ENCODE peak calls at places on chromosomes 3 and 15, in five cellular contexts. One of them, this sample, is unnamed.

GRCh38 chr3:143847787-143848631 is at the start of gene SLC9A9:
- DNase-seq in NCI-H446: peak
- DNase-seq in naive thymus-derived CD8-positive, alpha-beta T cell: peak
- DNase-seq in HCEC 1CT: peak
- DNase-seq in left colon: peak
- DNase-seq in this sample: no peak

GRCh38 chr3:77345009-77345408 is 305.1 kb downstream of the ROBO2 start:
- DNase-seq in NCI-H446: no peak
- DNase-seq in naive thymus-derived CD8-positive, alpha-beta T cell: no peak
- DNase-seq in HCEC 1CT: no peak
- DNase-seq in left colon: no peak
- DNase-seq in this sample: no peak

GRCh38 chr3:121998030-121998580 is 23.9 kb downstream of the ILDR1 start:
- DNase-seq in NCI-H446: no peak
- DNase-seq in naive thymus-derived CD8-positive, alpha-beta T cell: no peak
- DNase-seq in HCEC 1CT: peak
- DNase-seq in left colon: no peak
- DNase-seq in this sample: no peak

GRCh38 chr15:81859737-81860516 is 185.9 kb downstream of the MEX3B start:
- DNase-seq in NCI-H446: no peak
- DNase-seq in naive thymus-derived CD8-positive, alpha-beta T cell: no peak
- DNase-seq in HCEC 1CT: no peak
- DNase-seq in left colon: no peak
- DNase-seq in this sample: no peak

GRCh38 chr15:33138000-33138399 is 56.5 kb downstream of the FMN1 start:
- DNase-seq in NCI-H446: no peak
- DNase-seq in naive thymus-derived CD8-positive, alpha-beta T cell: no peak
- DNase-seq in HCEC 1CT: no peak
- DNase-seq in left colon: no peak
- DNase-seq in this sample: no peak

GRCh38 chr15:71304681-71305080 is 189.4 kb downstream of the THSD4 start:
- DNase-seq in NCI-H446: no peak
- DNase-seq in naive thymus-derived CD8-positive, alpha-beta T cell: no peak
- DNase-seq in HCEC 1CT: peak
- DNase-seq in left colon: no peak
- DNase-seq in this sample: no peak

GRCh38 chr3:151835751-151836550 is 22.0 kb downstream of the AADAC start:
- DNase-seq in NCI-H446: no peak
- DNase-seq in naive thymus-derived CD8-positive, alpha-beta T cell: no peak
- DNase-seq in HCEC 1CT: peak
- DNase-seq in left colon: no peak
- DNase-seq in this sample: no peak

GRCh38 chr15:70059476-70060213 is 38.1 kb downstream of the TLE3 start:
- DNase-seq in NCI-H446: no peak
- DNase-seq in naive thymus-derived CD8-positive, alpha-beta T cell: no peak
- DNase-seq in HCEC 1CT: no peak
- DNase-seq in left colon: no peak
- DNase-seq in this sample: no peak

GRCh38 chr3:140292684-140293083 is 357.7 kb downstream of the CLSTN2 start:
- DNase-seq in NCI-H446: peak
- DNase-seq in naive thymus-derived CD8-positive, alpha-beta T cell: no peak
- DNase-seq in HCEC 1CT: no peak
- DNase-seq in left colon: no peak
- DNase-seq in this sample: no peak

GRCh38 chr3:37922721-37923575 is 61.3 kb downstream of the CTDSPL start:
- DNase-seq in NCI-H446: no peak
- DNase-seq in naive thymus-derived CD8-positive, alpha-beta T cell: peak
- DNase-seq in HCEC 1CT: peak
- DNase-seq in left colon: no peak
- DNase-seq in this sample: no peak

GRCh38 chr3:45134758-45135521 is 11.2 kb downstream of the CDCP1 start:
- DNase-seq in NCI-H446: no peak
- DNase-seq in naive thymus-derived CD8-positive, alpha-beta T cell: no peak
- DNase-seq in HCEC 1CT: peak
- DNase-seq in left colon: no peak
- DNase-seq in this sample: no peak

GRCh38 chr15:89118481-89118989 is 30.3 kb downstream of the ABHD2 start:
- DNase-seq in NCI-H446: no peak
- DNase-seq in naive thymus-derived CD8-positive, alpha-beta T cell: no peak
- DNase-seq in HCEC 1CT: no peak
- DNase-seq in left colon: no peak
- DNase-seq in this sample: no peak

GRCh38 chr3:44092497-44092896 is 149.2 kb upstream of the TOPAZ1 start:
- DNase-seq in NCI-H446: no peak
- DNase-seq in naive thymus-derived CD8-positive, alpha-beta T cell: no peak
- DNase-seq in HCEC 1CT: no peak
- DNase-seq in left colon: no peak
- DNase-seq in this sample: no peak